ENCODE peak calls at places on chromosomes 12 and 14, in ten cellular contexts. G is pancreas; T is GM12878; O is right lobe of liver; W is NT2/D1; L is endodermal cell; C is psoas muscle; J is CD8-positive, alpha-beta T cell; B is brain microvascular endothelial cell; Y is effector memory CD4-positive, alpha-beta T cell. I is an unnamed sample.
A peak's percentile ranks its signal among the peaks of the same experiment; 100 is the strongest.

GRCh38 chr12:86712425-86712843 is 456.2 kb upstream of the MGAT4C start:
- DNase-seq in Y (no peak), J (no peak), G (no peak), B (peak; percentile 94), O (no peak), T (no peak), L (no peak), C (no peak), W (no peak), I (no peak)

GRCh38 chr14:57871487-57872080 is 5.7 kb upstream of the SLC35F4 start:
- DNase-seq in Y (no peak), T (peak; percentile 2), W (peak; percentile 18), G (no peak), L (peak; percentile 78), J (no peak), B (peak; percentile 34), C (no peak), O (no peak), I (no peak)

GRCh38 chr12:46752396-46752795 is 73.4 kb downstream of the SLC38A4 start:
- DNase-seq in G (no peak), T (no peak), C (no peak), Y (no peak), B (no peak), O (no peak), W (no peak), L (no peak), J (no peak), I (no peak)

GRCh38 chr12:80166751-80167150 is 67.4 kb downstream of the OTOGL start:
- DNase-seq in O (no peak), W (no peak), G (no peak), J (no peak), B (no peak), L (no peak), Y (no peak), T (no peak), C (no peak), I (no peak)

GRCh38 chr12:116303929-116304328 is 26.4 kb upstream of the MED13L start:
- DNase-seq in O (no peak), G (no peak), J (no peak), L (no peak), Y (no peak), B (no peak), T (no peak), C (no peak), W (no peak), I (no peak)

GRCh38 chr14:75450381-75451276 is 22.8 kb downstream of the JDP2 start:
- DNase-seq in C (peak; percentile 71), B (no peak), Y (no peak), O (peak; percentile 94), J (no peak), L (peak; percentile 51), T (no peak), W (no peak), G (peak; percentile 95), I (peak; percentile 78)

GRCh38 chr12:112537710-112538396 is 119.1 kb downstream of the PTPN11 start:
- DNase-seq in B (peak; percentile 3), Y (no peak), O (no peak), W (peak; percentile 76), L (peak; percentile 91), G (no peak), T (no peak), J (no peak), C (no peak), I (no peak)

GRCh38 chr14:75456069-75457023 is 28.5 kb downstream of the JDP2 start:
- DNase-seq in L (peak; percentile 42), Y (no peak), C (no peak), G (no peak), T (no peak), W (no peak), B (no peak), J (no peak), O (no peak), I (peak; percentile 60)

GRCh38 chr12:3752096-3752709 is 706 bp downstream of the CRACR2A start:
- DNase-seq in O (no peak), G (peak; percentile 33), Y (peak; percentile 44), L (peak; percentile 45), C (peak; percentile 63), T (peak; percentile 45), W (no peak), J (peak; percentile 81), B (peak; percentile 72), I (peak; percentile 66)

GRCh38 chr12:121530600-121531355 is 50.0 kb downstream of the KDM2B start:
- DNase-seq in Y (peak; percentile 47), O (no peak), L (peak; percentile 90), W (peak; percentile 82), G (no peak), B (peak; percentile 69), J (peak; percentile 80), T (no peak), C (peak; percentile 61), I (peak; percentile 85)

GRCh38 chr12:110012659-110013058 is 13.4 kb downstream of the ANKRD13A start:
- DNase-seq in G (no peak), T (no peak), B (no peak), W (no peak), O (no peak), J (no peak), C (no peak), Y (no peak), L (no peak), I (no peak)
- H3K36me3 ChIP-seq in G (peaks cover 16% of the 10 kb centered on the region), T (peaks cover 30% of the 10 kb centered on the region), B (peaks cover 8% of the 10 kb centered on the region), W (peaks cover 12% of the 10 kb centered on the region), O (peaks cover 7% of the 10 kb centered on the region), J (peaks cover 13% of the 10 kb centered on the region), C (peaks cover 5% of the 10 kb centered on the region), Y (peaks cover 31% of the 10 kb centered on the region), L (peaks cover 48% of the 10 kb centered on the region), I (no peaks in the 10 kb centered on the region)

DNA sequence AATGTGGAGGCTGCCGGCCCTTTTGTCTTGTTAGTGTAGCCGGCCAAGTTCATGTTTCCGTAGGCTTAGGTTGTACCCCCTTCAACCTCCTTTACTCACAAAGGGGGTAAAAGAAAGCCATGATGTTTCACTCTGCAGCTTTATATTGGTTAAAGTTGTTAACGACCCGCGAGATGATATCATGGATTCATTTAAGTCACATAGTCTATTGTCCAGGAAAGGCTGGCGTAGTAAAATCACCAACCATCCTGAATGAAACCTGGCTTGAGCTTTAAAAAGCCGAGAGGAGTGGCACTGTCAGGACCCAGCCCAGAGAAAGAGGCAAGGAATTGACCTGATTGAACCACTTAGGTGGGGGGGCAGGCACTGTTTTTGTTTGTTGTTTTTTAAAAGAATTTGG is 1.3 kb downstream of the UNG start:
- DNase-seq in T (no peak), L (no peak), W (no peak), G (no peak), Y (no peak), B (no peak), O (no peak), J (no peak), C (no peak), I (no peak)
- H3K36me3 ChIP-seq in T (peaks cover 5% of the 10 kb centered on the region), L (peaks cover 42% of the 10 kb centered on the region), W (peaks cover 52% of the 10 kb centered on the region), G (peaks cover 18% of the 10 kb centered on the region), Y (peaks cover 14% of the 10 kb centered on the region), B (peaks cover 4% of the 10 kb centered on the region), O (peaks cover 17% of the 10 kb centered on the region), J (peaks cover 10% of the 10 kb centered on the region), C (no peaks in the 10 kb centered on the region), I (peaks cover 3% of the 10 kb centered on the region)

GRCh38 chr14:23093993-23094665 is 807 bp downstream of the ACIN1 start:
- DNase-seq in J (no peak), L (no peak), C (no peak), O (no peak), B (no peak), Y (no peak), W (no peak), G (no peak), T (no peak), I (no peak)
- H3K36me3 ChIP-seq in J (peaks cover 26% of the 10 kb centered on the region), L (peaks cover 72% of the 10 kb centered on the region), C (peaks cover 18% of the 10 kb centered on the region), O (peaks cover 18% of the 10 kb centered on the region), B (peaks cover 32% of the 10 kb centered on the region), Y (peaks cover 52% of the 10 kb centered on the region), W (peaks cover 62% of the 10 kb centered on the region), G (peaks cover 38% of the 10 kb centered on the region), T (peaks cover 30% of the 10 kb centered on the region), I (peaks cover 6% of the 10 kb centered on the region)

GRCh38 chr12:92810370-92810769 is 107.6 kb downstream of the PLEKHG7 start:
- DNase-seq in T (peak; percentile 13), O (no peak), Y (no peak), C (no peak), G (no peak), L (no peak), B (no peak), W (no peak), J (no peak), I (no peak)
- H3K36me3 ChIP-seq in T (peaks cover 6% of the 10 kb centered on the region), O (peaks cover 6% of the 10 kb centered on the region), Y (peaks cover 12% of the 10 kb centered on the region), C (no peaks in the 10 kb centered on the region), G (no peaks in the 10 kb centered on the region), L (peaks cover 86% of the 10 kb centered on the region), B (peaks cover 2% of the 10 kb centered on the region), W (peaks cover 32% of the 10 kb centered on the region), J (peaks cover 9% of the 10 kb centered on the region), I (no peaks in the 10 kb centered on the region)

DNA sequence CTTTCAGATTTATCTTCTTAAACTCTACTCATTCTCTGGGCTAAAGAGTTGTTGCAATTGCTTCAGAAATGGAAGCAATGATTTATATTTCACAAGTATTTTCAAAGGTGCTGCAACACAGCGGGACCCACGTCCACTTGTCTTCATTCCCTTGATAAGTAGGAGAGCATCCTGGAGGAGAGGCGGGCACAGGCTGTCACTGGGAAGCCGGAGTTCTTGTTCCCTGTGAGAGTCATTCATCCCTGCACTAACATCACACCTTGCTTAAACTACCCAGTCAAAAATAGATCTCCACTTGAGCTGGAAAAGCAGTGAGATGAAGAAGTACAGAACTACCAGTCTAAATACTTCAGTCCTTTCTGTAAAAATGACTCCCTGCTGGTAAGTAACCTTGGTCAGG is 160.5 kb upstream of the RASSF8 start:
- DNase-seq in Y (no peak), T (no peak), L (no peak), B (no peak), J (no peak), W (no peak), G (no peak), C (no peak), O (no peak), I (no peak)
- H3K36me3 ChIP-seq in Y (no peaks in the 10 kb centered on the region), T (no peaks in the 10 kb centered on the region), L (no peaks in the 10 kb centered on the region), B (no peaks in the 10 kb centered on the region), J (no peaks in the 10 kb centered on the region), W (no peaks in the 10 kb centered on the region), G (no peaks in the 10 kb centered on the region), C (no peaks in the 10 kb centered on the region), O (no peaks in the 10 kb centered on the region), I (no peaks in the 10 kb centered on the region)

GRCh38 chr12:132661972-132662371 is 25.2 kb downstream of the POLE start:
- DNase-seq in C (no peak), O (peak; percentile 27), T (no peak), B (no peak), W (no peak), J (no peak), G (no peak), L (no peak), Y (no peak), I (no peak)
- H3K36me3 ChIP-seq in C (peaks cover 2% of the 10 kb centered on the region), O (peaks cover 31% of the 10 kb centered on the region), T (peaks cover 38% of the 10 kb centered on the region), B (peaks cover 30% of the 10 kb centered on the region), W (peaks cover 98% of the 10 kb centered on the region), J (peaks cover 16% of the 10 kb centered on the region), G (peaks cover 43% of the 10 kb centered on the region), L (peaks cover 97% of the 10 kb centered on the region), Y (peaks cover 79% of the 10 kb centered on the region), I (peaks cover 5% of the 10 kb centered on the region)

I was measured in mucosa of descending colon.